ENCODE peak calls at places on chromosomes 7 and 10, in nine cellular contexts. M is heart left ventricle, S is stomach, E is epithelial cell of prostate, V is IMR-90, C is aorta, O is MM.1S, W is breast epithelium, U is fibroblast of lung. R is an unnamed sample.

GRCh38 chr7:134669845-134670373 is 23.3 kb downstream of the BPGM start:
- DNase-seq in M (no peak), S (peak; percentile 69), E (peak; percentile 90), V (peak; percentile 96), C (peak; percentile 71), O (peak; percentile 61), W (peak; percentile 46), U (peak; percentile 68), R (no peak)

GRCh38 chr10:97234403-97234802 is 48.6 kb upstream of the SLIT1 start:
- DNase-seq in M (no peak), S (no peak), E (no peak), V (peak; percentile 64), C (no peak), O (peak; percentile 32), W (no peak), U (peak; percentile 67), R (no peak)

GRCh38 chr7:134438946-134439345 is 20.0 kb downstream of the AKR1B1 start:
- DNase-seq in M (no peak), S (no peak), E (no peak), V (no peak), C (no peak), O (no peak), W (no peak), U (no peak), R (no peak)

GRCh38 chr7:99275496-99275895 is 2.9 kb downstream of the MYH16 start:
- DNase-seq in M (no peak), S (no peak), E (no peak), V (no peak), C (no peak), O (no peak), W (no peak), U (no peak), R (no peak)

GRCh38 chr7:108455833-108456677 is at the start of gene NRCAM:
- DNase-seq in M (peak; percentile 56), S (peak; percentile 44), E (no peak), V (no peak), C (peak; percentile 44), O (no peak), W (no peak), U (peak; percentile 46), R (peak; percentile 67)

GRCh38 chr7:25860206-25860881 is 291.7 kb upstream of the NFE2L3 start:
- DNase-seq in M (no peak), S (no peak), E (peak; percentile 22), V (peak; percentile 24), C (no peak), O (no peak), W (no peak), U (peak; percentile 51), R (no peak)

GRCh38 chr10:14625210-14625621 is 149.5 kb downstream of the FAM107B start:
- DNase-seq in M (no peak), S (no peak), E (no peak), V (no peak), C (no peak), O (no peak), W (no peak), U (no peak), R (no peak)

GRCh38 chr7:3260425-3260762 is 40.7 kb upstream of the SDK1 start:
- DNase-seq in M (no peak), S (no peak), E (no peak), V (peak; percentile 41), C (no peak), O (no peak), W (no peak), U (peak; percentile 79), R (no peak)

GRCh38 chr10:132611026-132611910 is 73.7 kb downstream of the INPP5A start:
- DNase-seq in M (peak; percentile 35), S (no peak), E (no peak), V (no peak), C (no peak), O (no peak), W (no peak), U (no peak), R (no peak)

GRCh38 chr7:112404321-112404720 is 45.9 kb upstream of the IFRD1 start:
- DNase-seq in M (no peak), S (no peak), E (no peak), V (no peak), C (no peak), O (no peak), W (no peak), U (no peak), R (no peak)

GRCh38 chr7:112398534-112398933 is 51.7 kb upstream of the IFRD1 start:
- DNase-seq in M (no peak), S (no peak), E (no peak), V (no peak), C (no peak), O (no peak), W (no peak), U (no peak), R (no peak)

GRCh38 chr7:112395893-112396292 is 54.4 kb upstream of the IFRD1 start:
- DNase-seq in M (no peak), S (no peak), E (no peak), V (no peak), C (no peak), O (no peak), W (no peak), U (no peak), R (no peak)

GRCh38 chr7:112399501-112399900 is 50.8 kb upstream of the IFRD1 start:
- DNase-seq in M (no peak), S (no peak), E (no peak), V (peak; percentile 53), C (no peak), O (no peak), W (no peak), U (no peak), R (no peak)

DNA sequence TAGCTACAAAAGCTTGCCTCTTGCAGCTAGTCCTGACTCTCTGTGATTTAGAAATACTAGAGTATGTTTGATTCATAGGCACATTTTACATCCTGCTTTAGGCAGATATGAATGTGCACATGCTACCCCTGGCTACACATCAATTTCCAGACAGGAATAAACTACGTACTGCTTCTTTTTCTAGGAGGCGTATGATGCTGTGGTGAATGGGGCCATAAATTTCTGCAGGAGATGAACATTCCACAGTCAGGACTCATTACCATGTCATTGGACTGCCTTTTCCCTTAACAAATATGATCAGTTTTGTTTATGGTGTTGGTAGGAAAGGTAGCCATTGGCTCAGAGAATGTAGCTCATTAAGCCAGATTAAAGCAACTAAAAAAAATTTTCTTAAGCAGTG is 50.1 kb upstream of the IFRD1 start:
- DNase-seq in M (no peak), S (no peak), E (peak; percentile 27), V (peak; percentile 67), C (no peak), O (no peak), W (no peak), U (no peak), R (no peak)
- H3K27ac ChIP-seq in M (no peak overlapping the region), S (no peak overlapping the region), E (no peak overlapping the region), V (no peak overlapping the region), C (no peak overlapping the region), O (no peak overlapping the region), W (no peak overlapping the region), U (no peak overlapping the region), R (no peak overlapping the region)

GRCh38 chr10:69449841-69450240 is 1.4 kb upstream of the TSPAN15 start:
- DNase-seq in M (no peak), S (peak; percentile 69), E (no peak), V (peak; percentile 13), C (no peak), O (peak; percentile 21), W (peak; percentile 44), U (peak; percentile 33), R (peak; percentile 72)

GRCh38 chr10:69446650-69447151 is 4.6 kb upstream of the TSPAN15 start:
- DNase-seq in M (no peak), S (no peak), E (peak; percentile 75), V (peak; percentile 74), C (no peak), O (no peak), W (no peak), U (peak; percentile 54), R (no peak)

GRCh38 chr10:69445094-69445493 is 6.2 kb upstream of the TSPAN15 start:
- DNase-seq in M (no peak), S (no peak), E (no peak), V (no peak), C (no peak), O (no peak), W (no peak), U (no peak), R (no peak)

GRCh38 chr10:69443354-69443753 is 7.9 kb upstream of the TSPAN15 start:
- DNase-seq in M (no peak), S (no peak), E (no peak), V (no peak), C (no peak), O (no peak), W (no peak), U (no peak), R (no peak)

DNA sequence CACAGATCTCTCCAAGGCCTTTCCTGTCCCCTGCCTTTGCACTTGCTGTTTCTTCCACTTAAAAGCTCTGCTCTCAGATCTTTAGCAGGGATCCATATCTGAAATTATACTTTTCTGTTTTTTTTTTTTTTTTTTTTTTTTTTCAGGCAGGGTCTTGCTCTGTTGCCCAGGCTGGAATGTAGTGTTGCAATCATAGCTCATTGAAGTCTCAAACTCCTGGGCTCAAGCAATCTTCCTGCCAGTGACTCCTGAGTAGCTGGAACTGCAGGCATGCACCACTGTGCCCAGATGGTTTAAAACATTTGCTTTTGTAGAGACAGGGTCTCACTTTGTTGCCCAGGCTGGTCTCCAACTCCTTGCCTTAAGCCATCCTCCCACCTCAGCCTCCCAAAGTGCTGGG is 5.0 kb upstream of the TSPAN15 start:
- DNase-seq in M (no peak), S (no peak), E (no peak), V (no peak), C (no peak), O (no peak), W (no peak), U (no peak), R (no peak)
- H3K27ac ChIP-seq in M (no peak overlapping the region), S (peak overlapping the region; percentile 43), E (peak overlapping the region; percentile 79), V (peak overlapping the region; percentile 70), C (no peak overlapping the region), O (no peak overlapping the region), W (no peak overlapping the region), U (no peak overlapping the region), R (no peak overlapping the region)

GRCh38 chr10:1100143-1100542 is 44.0 kb downstream of the WDR37 start:
- DNase-seq in M (no peak), S (no peak), E (no peak), V (no peak), C (no peak), O (no peak), W (no peak), U (no peak), R (no peak)
- H3K27ac ChIP-seq in M (no peak overlapping the region), S (no peak overlapping the region), E (no peak overlapping the region), V (no peak overlapping the region), C (no peak overlapping the region), O (no peak overlapping the region), W (no peak overlapping the region), U (no peak overlapping the region), R (no peak overlapping the region)

GRCh38 chr10:100267237-100268104 is at the start of gene CWF19L1:
- DNase-seq in M (peak; percentile 87), S (peak; percentile 90), E (peak; percentile 60), V (peak; percentile 88), C (peak; percentile 91), O (peak; percentile 79), W (peak; percentile 81), U (peak; percentile 92), R (peak; percentile 74)

GRCh38 chr10:100265821-100266485 is 1.5 kb downstream of the CWF19L1 start:
- DNase-seq in M (no peak), S (no peak), E (no peak), V (no peak), C (no peak), O (no peak), W (no peak), U (peak; percentile 3), R (no peak)
- H3K27ac ChIP-seq in M (no peak overlapping the region), S (no peak overlapping the region), E (no peak overlapping the region), V (no peak overlapping the region), C (no peak overlapping the region), O (no peak overlapping the region), W (no peak overlapping the region), U (no peak overlapping the region), R (no peak overlapping the region)